ENCODE peak calls at places on chromosome 5, in ten cellular contexts. One of them, this sample, is unnamed.
A peak's percentile ranks its signal among the peaks of the same experiment; 100 is the strongest.

GRCh38 chr5:115072266-115073056 is 97.2 kb downstream of the TRIM36 start:
- DNase-seq in activated CD4-positive, alpha-beta T cell treated with anti-CD3 and anti-CD28 coated beads, Interleukin-2, amount 50 U/mL, for 1 hour: no peak
- DNase-seq in GM10248: no peak
- DNase-seq in cardiac fibroblast: no peak
- DNase-seq in anterior cingulate cortex: no peak
- DNase-seq in NCI-H345: no peak
- DNase-seq in ELF-1: peak; percentile 61
- DNase-seq in stimulated activated CD8-positive, alpha-beta memory T cell treated with anti-CD3 and anti-CD28 coated beads, Interleukin-7, amount 100 ng/mL, for 48 hours: no peak
- DNase-seq in colonic mucosa: no peak
- DNase-seq in CD4-positive, CD25-positive, alpha-beta regulatory T cell: no peak
- DNase-seq in this sample: no peak

GRCh38 chr5:21152611-21153010 is 1164.6 kb upstream of the CDH18 start:
- DNase-seq in stimulated activated CD8-positive, alpha-beta memory T cell treated with anti-CD3 and anti-CD28 coated beads, Interleukin-7, amount 100 ng/mL, for 48 hours: no peak
- DNase-seq in colonic mucosa: no peak
- DNase-seq in activated CD4-positive, alpha-beta T cell treated with anti-CD3 and anti-CD28 coated beads, Interleukin-2, amount 50 U/mL, for 1 hour: no peak
- DNase-seq in ELF-1: no peak
- DNase-seq in GM10248: no peak
- DNase-seq in cardiac fibroblast: peak; percentile 95
- DNase-seq in CD4-positive, CD25-positive, alpha-beta regulatory T cell: no peak
- DNase-seq in anterior cingulate cortex: no peak
- DNase-seq in NCI-H345: peak; percentile 6
- DNase-seq in this sample: peak; percentile 1

GRCh38 chr5:42912184-42912766 is 100.6 kb upstream of the SELENOP start:
- DNase-seq in anterior cingulate cortex: no peak
- DNase-seq in colonic mucosa: no peak
- DNase-seq in CD4-positive, CD25-positive, alpha-beta regulatory T cell: peak; percentile 67
- DNase-seq in activated CD4-positive, alpha-beta T cell treated with anti-CD3 and anti-CD28 coated beads, Interleukin-2, amount 50 U/mL, for 1 hour: peak; percentile 56
- DNase-seq in stimulated activated CD8-positive, alpha-beta memory T cell treated with anti-CD3 and anti-CD28 coated beads, Interleukin-7, amount 100 ng/mL, for 48 hours: no peak
- DNase-seq in GM10248: no peak
- DNase-seq in NCI-H345: peak; percentile 28
- DNase-seq in cardiac fibroblast: peak; percentile 77
- DNase-seq in ELF-1: no peak
- DNase-seq in this sample: peak; percentile 84

GRCh38 chr5:139726248-139726647 is 69.4 kb upstream of the PSD2 start:
- DNase-seq in CD4-positive, CD25-positive, alpha-beta regulatory T cell: no peak
- DNase-seq in ELF-1: no peak
- DNase-seq in cardiac fibroblast: no peak
- DNase-seq in activated CD4-positive, alpha-beta T cell treated with anti-CD3 and anti-CD28 coated beads, Interleukin-2, amount 50 U/mL, for 1 hour: no peak
- DNase-seq in colonic mucosa: no peak
- DNase-seq in stimulated activated CD8-positive, alpha-beta memory T cell treated with anti-CD3 and anti-CD28 coated beads, Interleukin-7, amount 100 ng/mL, for 48 hours: no peak
- DNase-seq in anterior cingulate cortex: no peak
- DNase-seq in NCI-H345: no peak
- DNase-seq in GM10248: no peak
- DNase-seq in this sample: peak; percentile 21

GRCh38 chr5:107217721-107218130 is 453.0 kb downstream of the EFNA5 start:
- DNase-seq in cardiac fibroblast: peak; percentile 3
- DNase-seq in colonic mucosa: no peak
- DNase-seq in CD4-positive, CD25-positive, alpha-beta regulatory T cell: no peak
- DNase-seq in NCI-H345: peak; percentile 52
- DNase-seq in GM10248: no peak
- DNase-seq in anterior cingulate cortex: peak; percentile 30
- DNase-seq in stimulated activated CD8-positive, alpha-beta memory T cell treated with anti-CD3 and anti-CD28 coated beads, Interleukin-7, amount 100 ng/mL, for 48 hours: no peak
- DNase-seq in ELF-1: no peak
- DNase-seq in activated CD4-positive, alpha-beta T cell treated with anti-CD3 and anti-CD28 coated beads, Interleukin-2, amount 50 U/mL, for 1 hour: no peak
- DNase-seq in this sample: no peak

GRCh38 chr5:177478711-177479646 is 5.5 kb upstream of the DBN1 start:
- DNase-seq in anterior cingulate cortex: no peak
- DNase-seq in GM10248: peak; percentile 35
- DNase-seq in ELF-1: no peak
- DNase-seq in colonic mucosa: peak; percentile 71
- DNase-seq in NCI-H345: no peak
- DNase-seq in activated CD4-positive, alpha-beta T cell treated with anti-CD3 and anti-CD28 coated beads, Interleukin-2, amount 50 U/mL, for 1 hour: no peak
- DNase-seq in stimulated activated CD8-positive, alpha-beta memory T cell treated with anti-CD3 and anti-CD28 coated beads, Interleukin-7, amount 100 ng/mL, for 48 hours: no peak
- DNase-seq in cardiac fibroblast: peak; percentile 93
- DNase-seq in CD4-positive, CD25-positive, alpha-beta regulatory T cell: peak; percentile 62
- DNase-seq in this sample: peak; percentile 84

GRCh38 chr5:9059920-9060691 is 485.8 kb downstream of the SEMA5A start:
- DNase-seq in activated CD4-positive, alpha-beta T cell treated with anti-CD3 and anti-CD28 coated beads, Interleukin-2, amount 50 U/mL, for 1 hour: no peak
- DNase-seq in GM10248: no peak
- DNase-seq in anterior cingulate cortex: no peak
- DNase-seq in colonic mucosa: no peak
- DNase-seq in NCI-H345: no peak
- DNase-seq in ELF-1: peak; percentile 6
- DNase-seq in stimulated activated CD8-positive, alpha-beta memory T cell treated with anti-CD3 and anti-CD28 coated beads, Interleukin-7, amount 100 ng/mL, for 48 hours: no peak
- DNase-seq in CD4-positive, CD25-positive, alpha-beta regulatory T cell: no peak
- DNase-seq in cardiac fibroblast: peak; percentile 80
- DNase-seq in this sample: peak; percentile 93

GRCh38 chr5:131587541-131587940 is 47.5 kb downstream of the RAPGEF6 start:
- DNase-seq in NCI-H345: no peak
- DNase-seq in colonic mucosa: no peak
- DNase-seq in ELF-1: no peak
- DNase-seq in activated CD4-positive, alpha-beta T cell treated with anti-CD3 and anti-CD28 coated beads, Interleukin-2, amount 50 U/mL, for 1 hour: no peak
- DNase-seq in GM10248: no peak
- DNase-seq in cardiac fibroblast: no peak
- DNase-seq in stimulated activated CD8-positive, alpha-beta memory T cell treated with anti-CD3 and anti-CD28 coated beads, Interleukin-7, amount 100 ng/mL, for 48 hours: no peak
- DNase-seq in CD4-positive, CD25-positive, alpha-beta regulatory T cell: no peak
- DNase-seq in anterior cingulate cortex: no peak
- DNase-seq in this sample: peak; percentile 44

GRCh38 chr5:31106259-31106658 is 87.2 kb upstream of the CDH6 start:
- DNase-seq in ELF-1: no peak
- DNase-seq in stimulated activated CD8-positive, alpha-beta memory T cell treated with anti-CD3 and anti-CD28 coated beads, Interleukin-7, amount 100 ng/mL, for 48 hours: no peak
- DNase-seq in anterior cingulate cortex: no peak
- DNase-seq in colonic mucosa: no peak
- DNase-seq in NCI-H345: no peak
- DNase-seq in activated CD4-positive, alpha-beta T cell treated with anti-CD3 and anti-CD28 coated beads, Interleukin-2, amount 50 U/mL, for 1 hour: no peak
- DNase-seq in GM10248: no peak
- DNase-seq in CD4-positive, CD25-positive, alpha-beta regulatory T cell: no peak
- DNase-seq in cardiac fibroblast: no peak
- DNase-seq in this sample: no peak

GRCh38 chr5:116497648-116498047 is 77.0 kb downstream of the SEMA6A start:
- DNase-seq in GM10248: no peak
- DNase-seq in NCI-H345: peak; percentile 1
- DNase-seq in colonic mucosa: no peak
- DNase-seq in cardiac fibroblast: no peak
- DNase-seq in activated CD4-positive, alpha-beta T cell treated with anti-CD3 and anti-CD28 coated beads, Interleukin-2, amount 50 U/mL, for 1 hour: no peak
- DNase-seq in ELF-1: no peak
- DNase-seq in anterior cingulate cortex: no peak
- DNase-seq in stimulated activated CD8-positive, alpha-beta memory T cell treated with anti-CD3 and anti-CD28 coated beads, Interleukin-7, amount 100 ng/mL, for 48 hours: no peak
- DNase-seq in CD4-positive, CD25-positive, alpha-beta regulatory T cell: no peak
- DNase-seq in this sample: no peak

GRCh38 chr5:96881511-96882115 is 5.3 kb downstream of the ERAP2 start:
- DNase-seq in colonic mucosa: no peak
- DNase-seq in NCI-H345: no peak
- DNase-seq in GM10248: no peak
- DNase-seq in cardiac fibroblast: peak; percentile 79
- DNase-seq in anterior cingulate cortex: no peak
- DNase-seq in CD4-positive, CD25-positive, alpha-beta regulatory T cell: no peak
- DNase-seq in stimulated activated CD8-positive, alpha-beta memory T cell treated with anti-CD3 and anti-CD28 coated beads, Interleukin-7, amount 100 ng/mL, for 48 hours: no peak
- DNase-seq in ELF-1: peak; percentile 10
- DNase-seq in activated CD4-positive, alpha-beta T cell treated with anti-CD3 and anti-CD28 coated beads, Interleukin-2, amount 50 U/mL, for 1 hour: no peak
- DNase-seq in this sample: peak; percentile 88

This sample was measured in osteoblast.